ENCODE peak calls at places on chromosome 2, in eight cellular contexts. M is transverse colon, P is A549, Q is prostate gland, L is HCT116, G is GM12878, N is adrenal gland, Z is ovary. R is an unnamed sample. For H3K4me1, the result is how much of the 10 kb centered on the place peaks cover.

GRCh38 chr2:48607307-48608014 is 10.2 kb upstream of the GTF2A1L start:
- DNase-seq in M (no peak), G (no peak), L (peak), Z (no peak), N (no peak), P (no peak), Q (no peak), R (no peak)

GRCh38 chr2:218999021-218999880 is 6.0 kb upstream of the CRYBA2 start:
- DNase-seq in Q (no peak), L (no peak), G (no peak), P (no peak), Z (no peak), M (no peak), N (no peak), R (no peak)

GRCh38 chr2:191611614-191612013 is 66.3 kb upstream of the NABP1 start:
- DNase-seq in L (no peak), P (no peak), Z (no peak), N (no peak), G (no peak), M (no peak), Q (no peak), R (no peak)

GRCh38 chr2:150486539-150487484 is 655 bp downstream of the RND3 start:
- DNase-seq in G (no peak), L (no peak), P (no peak), N (peak), M (peak), Z (peak), Q (peak), R (peak)

GRCh38 chr2:148594216-148594615 is 50.3 kb upstream of the EPC2 start:
- DNase-seq in G (no peak), P (no peak), L (no peak), N (no peak), M (no peak), Z (no peak), Q (peak), R (no peak)

GRCh38 chr2:199197448-199197847 is 260.3 kb downstream of the SATB2 start:
- DNase-seq in P (no peak), Z (no peak), N (no peak), M (no peak), G (peak), Q (no peak), L (no peak), R (no peak)

GRCh38 chr2:224173210-224173609 is 134.1 kb upstream of the SERPINE2 start:
- DNase-seq in P (no peak), M (no peak), G (no peak), N (no peak), L (no peak), Z (no peak), Q (no peak), R (no peak)

GRCh38 chr2:46132996-46133395 is 164.2 kb upstream of the EPAS1 start:
- DNase-seq in M (no peak), G (no peak), P (no peak), Z (no peak), L (no peak), N (no peak), Q (no peak), R (no peak)

GRCh38 chr2:230418341-230419016 is 2.5 kb downstream of the SP100 start:
- DNase-seq in P (no peak), N (no peak), L (no peak), Q (no peak), Z (no peak), G (no peak), M (no peak), R (no peak)

GRCh38 chr2:9782197-9782719 is 61.0 kb upstream of the TAF1B start:
- DNase-seq in G (no peak), N (no peak), Z (no peak), Q (peak), M (peak), L (no peak), P (peak), R (no peak)

GRCh38 chr2:238818576-238818975 is 29.3 kb upstream of the TWIST2 start:
- DNase-seq in Z (no peak), P (no peak), M (no peak), N (no peak), L (no peak), Q (no peak), G (no peak), R (no peak)

GRCh38 chr2:207239222-207239674 is 73.5 kb upstream of the KLF7 start:
- DNase-seq in L (no peak), Z (peak), P (peak), G (no peak), Q (peak), N (peak), M (peak), R (no peak)

GRCh38 chr2:8679827-8680731 is 1.8 kb upstream of the ID2 start:
- DNase-seq in N (peak), G (no peak), Z (no peak), Q (peak), L (peak), P (peak), M (peak), R (peak)

GRCh38 chr2:10482979-10483378 is 34.9 kb upstream of the ODC1 start:
- DNase-seq in L (no peak), M (no peak), Z (no peak), G (no peak), N (no peak), P (no peak), Q (no peak), R (no peak)

GRCh38 chr2:62348700-62349099 is 152.8 kb downstream of the B3GNT2 start:
- DNase-seq in Z (no peak), M (no peak), L (no peak), Q (no peak), P (no peak), N (no peak), G (peak), R (no peak)

GRCh38 chr2:23502096-23502495 is 117.1 kb downstream of the KLHL29 start:
- DNase-seq in M (no peak), Z (peak), Q (peak), P (no peak), N (no peak), L (no peak), G (no peak), R (no peak)

GRCh38 chr2:165720526-165720925 is 73.5 kb downstream of the GALNT3 start:
- DNase-seq in N (no peak), G (no peak), L (no peak), Q (no peak), P (no peak), Z (no peak), M (no peak), R (no peak)

GRCh38 chr2:22901471-22901870 is 483.5 kb upstream of the KLHL29 start:
- DNase-seq in Q (peak), G (no peak), Z (no peak), N (no peak), M (no peak), L (no peak), P (no peak), R (no peak)

GRCh38 chr2:217314021-217314460 is 454.2 kb upstream of the TNP1 start:
- DNase-seq in G (no peak), L (no peak), Q (peak), Z (no peak), M (no peak), P (peak), N (no peak), R (no peak)

GRCh38 chr2:203934006-203934632 is 2.4 kb upstream of the ICOS start:
- DNase-seq in N (no peak), Q (no peak), M (no peak), G (no peak), P (no peak), L (no peak), Z (no peak), R (no peak)

GRCh38 chr2:230335461-230335863 is 8.5 kb downstream of the SP140L start:
- DNase-seq in P (no peak), Z (no peak), M (no peak), Q (no peak), G (no peak), L (no peak), N (no peak), R (no peak)

GRCh38 chr2:190759749-190760213 is 110.9 kb downstream of the NAB1 start:
- DNase-seq in Q (no peak), G (no peak), L (peak), P (peak), M (no peak), Z (no peak), N (no peak), R (no peak)

GRCh38 chr2:238650536-238650935 is 197.3 kb upstream of the TWIST2 start:
- DNase-seq in N (no peak), M (no peak), P (no peak), Z (no peak), G (no peak), L (no peak), Q (no peak), R (no peak)

GRCh38 chr2:108983610-108984009 is 5.4 kb downstream of the EDAR start:
- DNase-seq in N (no peak), L (no peak), Z (no peak), Q (no peak), M (no peak), G (no peak), P (no peak), R (peak)

GRCh38 chr2:72176281-72176680 is 28.6 kb upstream of the CYP26B1 start:
- DNase-seq in Q (no peak), M (no peak), L (no peak), Z (no peak), P (no peak), G (no peak), N (no peak), R (no peak)

GRCh38 chr2:72178551-72178950 is 30.9 kb upstream of the CYP26B1 start:
- DNase-seq in N (no peak), Q (no peak), L (no peak), M (no peak), Z (no peak), P (no peak), G (no peak), R (no peak)

GRCh38 chr2:72175636-72176035 is 28.0 kb upstream of the CYP26B1 start:
- DNase-seq in Z (no peak), P (no peak), L (no peak), G (no peak), M (no peak), Q (no peak), N (no peak), R (no peak)

GRCh38 chr2:72172478-72172877 is 24.8 kb upstream of the CYP26B1 start:
- DNase-seq in G (no peak), P (no peak), L (no peak), M (no peak), N (no peak), Q (no peak), Z (no peak), R (no peak)

GRCh38 chr2:72173640-72174321 is 26.1 kb upstream of the CYP26B1 start:
- DNase-seq in Q (no peak), M (no peak), G (no peak), N (no peak), Z (no peak), L (no peak), P (no peak), R (no peak)
- TF ChIP-seq POLR2A in Q (no peak), M (no peak), G (no peak), N (no peak), Z (no peak), L (no peak), P (no peak), R (no peak)

GRCh38 chr2:37770797-37771196 is 99.4 kb upstream of the CDC42EP3 start:
- DNase-seq in L (no peak), M (no peak), P (no peak), Q (no peak), Z (no peak), N (no peak), G (no peak), R (no peak)

GRCh38 chr2:37771600-37772088 is 100.2 kb upstream of the CDC42EP3 start:
- DNase-seq in N (no peak), G (no peak), P (no peak), M (no peak), Z (no peak), Q (no peak), L (no peak), R (no peak)

GRCh38 chr2:37774976-37775907 is 103.8 kb upstream of the CDC42EP3 start:
- DNase-seq in N (no peak), P (no peak), Z (no peak), Q (peak), L (no peak), G (no peak), M (no peak), R (no peak)

GRCh38 chr2:37775908-37776250 is 104.4 kb upstream of the CDC42EP3 start:
- DNase-seq in G (no peak), Q (peak), M (no peak), Z (peak), L (no peak), N (no peak), P (no peak), R (no peak)

DNA sequence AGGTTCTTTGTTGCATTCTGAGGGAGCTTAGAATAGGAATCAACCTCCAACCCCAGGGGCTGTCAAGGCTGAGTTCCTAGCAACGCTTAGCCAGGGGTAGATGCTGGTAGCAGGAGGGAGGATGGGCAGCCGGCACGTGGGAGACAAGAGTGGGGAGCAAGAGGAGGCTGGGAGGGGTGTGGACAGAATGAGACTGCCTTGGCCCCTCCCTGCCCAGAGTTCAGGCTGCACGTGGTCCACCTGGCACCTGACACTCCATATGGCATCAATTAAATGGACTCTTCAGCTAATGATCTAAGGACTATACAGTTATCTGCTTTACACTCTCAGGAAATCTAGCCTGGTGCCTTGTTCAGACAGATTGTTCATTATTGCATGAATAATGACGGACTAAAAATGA is 101.9 kb upstream of the CDC42EP3 start:
- DNase-seq in Q (no peak), M (no peak), P (no peak), G (no peak), Z (no peak), N (no peak), L (no peak), R (no peak)
- H3K4me1 ChIP-seq in Q (under half), M (under half), P (half or more), G (under half), Z (under half), N (under half), L (under half), R (under half)

GRCh38 chr2:120343100-120343432 is 2.9 kb upstream of the INHBB start:
- DNase-seq in L (no peak), Z (no peak), G (no peak), P (no peak), M (no peak), N (no peak), Q (no peak), R (no peak)

GRCh38 chr2:120344214-120344990 is 1.5 kb upstream of the INHBB start:
- DNase-seq in G (no peak), Z (peak), N (no peak), Q (peak), P (peak), L (no peak), M (no peak), R (no peak)

GRCh38 chr2:120341977-120342376 is 4.0 kb upstream of the INHBB start:
- DNase-seq in Z (no peak), P (no peak), Q (no peak), N (no peak), M (no peak), G (no peak), L (no peak), R (no peak)

GRCh38 chr2:120343433-120344105 is 2.4 kb upstream of the INHBB start:
- DNase-seq in Z (peak), M (peak), Q (peak), G (no peak), N (peak), L (peak), P (peak), R (peak)

DNA sequence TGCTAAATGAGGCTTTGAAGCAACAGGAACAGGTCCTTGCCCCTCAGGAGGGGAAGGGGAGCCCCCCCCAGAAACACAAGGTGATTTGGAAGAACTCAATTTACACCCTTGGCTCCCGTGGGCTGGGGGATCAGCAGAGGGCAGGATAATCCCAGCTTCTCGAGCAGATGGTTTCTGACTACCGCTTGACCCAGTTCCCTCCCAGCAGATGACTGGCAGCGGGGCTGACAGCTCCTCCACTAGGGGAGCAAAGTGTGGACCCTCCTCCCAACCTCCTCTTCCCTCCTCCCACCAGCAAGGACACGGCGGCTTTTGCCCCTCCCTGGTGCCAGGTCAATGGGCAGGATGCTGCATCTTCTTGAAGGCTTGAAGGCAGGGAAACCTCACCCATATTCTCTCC is 3.5 kb upstream of the INHBB start:
- DNase-seq in Z (no peak), G (no peak), M (no peak), P (no peak), N (no peak), L (no peak), Q (no peak), R (no peak)
- TF ChIP-seq CTCF in Z (no peak), G (no peak), M (no peak), P (no peak), N (no peak), L (no peak), Q (no peak), R (no peak)

DNA sequence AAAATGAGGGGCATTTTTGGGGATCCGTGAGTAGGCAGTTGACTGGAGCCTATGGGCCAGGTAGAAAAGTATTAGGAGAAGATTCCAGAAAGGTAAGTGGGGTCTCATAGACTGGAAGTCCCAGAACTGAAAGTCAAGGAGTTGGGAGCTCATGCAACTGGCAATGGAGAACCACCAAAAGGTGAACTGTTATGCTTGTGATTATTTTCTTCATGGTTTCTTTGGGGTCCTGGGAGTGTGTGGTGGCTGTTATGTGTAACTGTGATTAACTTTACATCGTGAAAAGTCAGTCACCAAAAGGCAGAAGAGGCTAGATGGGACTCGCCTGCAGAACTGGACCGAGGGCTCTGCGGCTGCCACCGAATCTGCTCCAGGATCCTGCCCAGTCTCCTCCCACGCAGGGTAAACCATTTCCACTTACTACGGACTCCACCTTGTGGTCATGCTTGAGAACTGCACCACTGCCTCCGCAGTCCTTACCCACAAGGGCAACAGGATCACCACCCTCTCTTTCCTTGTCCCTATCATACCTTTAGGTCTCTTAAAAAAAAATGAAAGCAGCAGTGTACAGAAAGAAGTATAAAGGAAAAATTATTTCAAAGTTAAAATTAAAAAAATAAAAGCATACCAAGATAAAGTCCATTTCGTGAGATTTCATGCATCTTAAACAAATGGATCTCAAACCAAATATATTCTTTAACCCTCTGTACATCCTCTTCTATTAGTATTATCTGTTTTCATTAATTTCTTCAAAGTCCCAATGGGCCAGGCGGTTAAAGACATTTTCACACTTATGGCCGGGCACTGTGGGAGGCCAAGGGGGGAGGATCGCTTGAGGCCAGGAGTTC is 15.6 kb upstream of the CEP68 start:
- DNase-seq in P (peak), Q (peak), Z (peak), M (peak), N (peak), L (peak), G (no peak), R (peak)
- TF ChIP-seq POLR2A in P (no peak), Q (no peak), Z (peak), M (no peak), N (no peak), L (no peak), G (no peak), R (no peak)

GRCh38 chr2:36406296-36406695 is 50.7 kb downstream of the CRIM1 start:
- DNase-seq in Q (no peak), Z (no peak), L (no peak), N (no peak), P (no peak), G (no peak), M (no peak), R (no peak)
- H3K4me1 ChIP-seq in Q (under half), Z (under half), L (under half), N (under half), P (half or more), G (under half), M (under half), R (under half)

GRCh38 chr2:139034064-139034463 is 253.9 kb upstream of the NXPH2 start:
- DNase-seq in N (no peak), G (no peak), Z (no peak), L (no peak), P (no peak), Q (no peak), M (no peak), R (no peak)

GRCh38 chr2:139033300-139033699 is 253.1 kb upstream of the NXPH2 start:
- DNase-seq in G (no peak), Z (no peak), L (no peak), Q (no peak), N (no peak), P (no peak), M (no peak), R (no peak)

DNA sequence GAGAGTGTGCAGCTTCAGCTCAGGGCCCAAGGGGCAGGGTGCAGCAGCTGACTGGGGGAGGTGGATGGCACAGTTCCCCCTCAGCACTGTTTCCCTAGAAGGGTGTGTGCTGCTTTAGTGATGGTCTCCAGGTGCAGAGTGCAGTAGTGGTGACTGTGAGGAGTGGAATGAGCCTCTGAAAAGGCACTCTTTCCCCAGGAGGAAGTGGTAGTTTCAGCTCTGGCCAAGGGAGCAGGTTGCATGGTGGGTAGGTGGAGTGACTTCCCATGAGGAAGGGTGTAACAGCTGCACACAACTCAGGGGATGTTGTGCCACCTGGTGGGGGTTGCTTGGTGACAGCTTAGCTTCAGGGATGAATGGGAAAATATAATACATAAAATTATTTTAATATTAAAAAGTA is 251.5 kb upstream of the NXPH2 start:
- DNase-seq in M (no peak), N (no peak), P (peak), G (peak), Q (no peak), Z (no peak), L (peak), R (no peak)
- TF ChIP-seq CTCF in M (no peak), N (no peak), P (no peak), G (peak), Q (no peak), Z (no peak), L (peak), R (no peak)

GRCh38 chr2:97645112-97645699 is 656 bp upstream of the COX5B start:
- DNase-seq in N (no peak), Z (no peak), Q (no peak), G (no peak), L (no peak), P (no peak), M (no peak), R (peak)

GRCh38 chr2:97646977-97647376 is 1.1 kb downstream of the COX5B start:
- DNase-seq in Q (no peak), M (no peak), N (no peak), L (no peak), G (no peak), P (no peak), Z (no peak), R (no peak)

GRCh38 chr2:97651114-97651513 is 5.3 kb downstream of the COX5B start:
- DNase-seq in P (no peak), M (no peak), Q (no peak), G (no peak), L (no peak), N (no peak), Z (no peak), R (no peak)

GRCh38 chr2:97644023-97644717 is 1.7 kb upstream of the COX5B start:
- DNase-seq in Z (no peak), L (no peak), N (no peak), P (no peak), M (no peak), G (no peak), Q (no peak), R (no peak)

GRCh38 chr2:97645700-97646629 is at the start of gene COX5B:
- DNase-seq in G (peak), Z (peak), Q (peak), L (peak), M (peak), N (peak), P (peak), R (peak)
- TF ChIP-seq POLR2A in G (peak), Z (peak), Q (peak), L (peak), M (peak), N (peak), P (peak), R (peak)